ENCODE peak calls at places on chromosome 20, in five cellular contexts. K, T, H, I and Q are unnamed samples.

GRCh38 chr20:38258545-38259223 is 1.9 kb downstream of the KIAA1755 start:
- DNase-seq in K (no peak), T (no peak), H (no peak), I (no peak), Q (no peak)

GRCh38 chr20:17419459-17419858 is 111.7 kb downstream of the BFSP1 start:
- DNase-seq in K (no peak), T (no peak), H (no peak), I (no peak), Q (no peak)

GRCh38 chr20:63553251-63553932 is 567 bp upstream of the FNDC11 start:
- DNase-seq in K (peak; percentile 77), T (peak; percentile 90), H (peak; percentile 85), I (peak; percentile 88), Q (peak; percentile 68)

GRCh38 chr20:39266989-39267388 is 304.8 kb downstream of the DHX35 start:
- DNase-seq in K (no peak), T (no peak), H (no peak), I (no peak), Q (no peak)

GRCh38 chr20:47561175-47561574 is 59.5 kb downstream of the NCOA3 start:
- DNase-seq in K (no peak), T (no peak), H (no peak), I (no peak), Q (no peak)

GRCh38 chr20:38170914-38171300 is 5.8 kb upstream of the TGM2 start:
- DNase-seq in K (no peak), T (no peak), H (no peak), I (no peak), Q (no peak)

GRCh38 chr20:46826343-46826984 is 68.2 kb upstream of the EYA2 start:
- DNase-seq in K (no peak), T (no peak), H (no peak), I (no peak), Q (no peak)

GRCh38 chr20:31594558-31595379 is 10.3 kb upstream of the ID1 start:
- DNase-seq in K (no peak), T (no peak), H (no peak), I (no peak), Q (no peak)

GRCh38 chr20:23203951-23204730 is 118.0 kb upstream of the CD93 start:
- DNase-seq in K (peak; percentile 45), T (no peak), H (no peak), I (no peak), Q (no peak)

GRCh38 chr20:62536731-62537401 is 61.1 kb upstream of the GATA5 start:
- DNase-seq in K (no peak), T (no peak), H (no peak), I (no peak), Q (no peak)

GRCh38 chr20:56689852-56690485 is 60.9 kb downstream of the TFAP2C start:
- DNase-seq in K (no peak), T (no peak), H (no peak), I (no peak), Q (no peak)

GRCh38 chr20:47800619-47801018 is 15.3 kb upstream of the SULF2 start:
- DNase-seq in K (no peak), T (no peak), H (no peak), I (no peak), Q (no peak)

GRCh38 chr20:62029296-62029695 is 36.4 kb downstream of the TAF4 start:
- DNase-seq in K (no peak), T (no peak), H (no peak), I (no peak), Q (no peak)

GRCh38 chr20:46810442-46811327 is 84.0 kb upstream of the EYA2 start:
- DNase-seq in K (no peak), T (no peak), H (no peak), I (no peak), Q (no peak)

GRCh38 chr20:63937596-63937995 is 18.6 kb downstream of the UCKL1 start:
- DNase-seq in K (no peak), T (no peak), H (no peak), I (no peak), Q (no peak)

GRCh38 chr20:55746723-55747122 is 258.6 kb downstream of the CBLN4 start:
- DNase-seq in K (no peak), T (no peak), H (no peak), I (no peak), Q (no peak)

GRCh38 chr20:61333484-61334108 is 81.5 kb downstream of the CDH4 start:
- DNase-seq in K (no peak), T (no peak), H (no peak), I (no peak), Q (peak; percentile 19)

GRCh38 chr20:2292711-2293110 is 3.1 kb upstream of the TGM3 start:
- DNase-seq in K (no peak), T (no peak), H (no peak), I (no peak), Q (peak; percentile 95)

GRCh38 chr20:32988008-32988407 is 16.2 kb downstream of the SUN5 start:
- DNase-seq in K (no peak), T (no peak), H (no peak), I (peak; percentile 14), Q (no peak)

GRCh38 chr20:62906647-62907375 is 19.5 kb downstream of the DIDO1 start:
- DNase-seq in K (no peak), T (no peak), H (no peak), I (no peak), Q (no peak)

GRCh38 chr20:43681991-43682410 is 15.1 kb downstream of the MYBL2 start:
- DNase-seq in K (no peak), T (no peak), H (no peak), I (no peak), Q (no peak)

GRCh38 chr20:4885877-4886276 is 115.4 kb downstream of the SLC23A2 start:
- DNase-seq in K (no peak), T (no peak), H (no peak), I (no peak), Q (no peak)

GRCh38 chr20:32621071-32621913 is 36.2 kb upstream of the NOL4L start:
- DNase-seq in K (no peak), T (no peak), H (no peak), I (peak; percentile 48), Q (no peak)

GRCh38 chr20:1844723-1845523 is 50.3 kb upstream of the SIRPA start:
- DNase-seq in K (no peak), T (no peak), H (peak; percentile 8), I (no peak), Q (peak; percentile 89)

GRCh38 chr20:7959484-7959883 is 19.2 kb upstream of the HAO1 start:
- DNase-seq in K (no peak), T (no peak), H (no peak), I (no peak), Q (no peak)

GRCh38 chr20:4108495-4109306 is 93.3 kb upstream of the RNF24 start:
- DNase-seq in K (peak; percentile 73), T (peak; percentile 45), H (peak; percentile 36), I (peak; percentile 81), Q (peak; percentile 72)

GRCh38 chr20:50193851-50194830 is 3.5 kb downstream of the CEBPB start:
- DNase-seq in K (no peak), T (no peak), H (no peak), I (no peak), Q (no peak)